ENCODE peak calls at places on chromosomes 7 and 10, in ten cellular contexts. I is GM03348; Q is ACHN; L is Daoy; D is fibroblast of the conjunctiva; C is skeletal muscle cell; M is CD8-positive, alpha-beta T cell; A is AG09309; O is cardiac septum; X is stimulated activated CD4-positive, alpha-beta T cell treated with anti-CD3 and anti-CD28 coated beads, Interleukin-1b, Interleukin-23, amount 100 ng/mL, for 24 hours. W is an unnamed sample.

GRCh38 chr10:71606721-71607430 is 112.7 kb downstream of the C10orf105 start:
- DNase-seq in I (no peak), Q (no peak), L (no peak), D (no peak), C (no peak), M (no peak), A (no peak), O (no peak), X (no peak), W (no peak)

GRCh38 chr7:7125993-7126392 is 56.4 kb upstream of the C1GALT1 start:
- DNase-seq in I (peak), Q (no peak), L (no peak), D (no peak), C (no peak), M (no peak), A (no peak), O (no peak), X (no peak), W (no peak)

GRCh38 chr7:130994378-130995115 is 260.5 kb upstream of the KLF14 start:
- DNase-seq in I (no peak), Q (no peak), L (no peak), D (no peak), C (no peak), M (no peak), A (no peak), O (no peak), X (no peak), W (no peak)

GRCh38 chr10:102647433-102648268 is 3.4 kb downstream of the TRIM8 start:
- DNase-seq in I (no peak), Q (no peak), L (no peak), D (no peak), C (no peak), M (no peak), A (no peak), O (no peak), X (no peak), W (no peak)

GRCh38 chr7:258476-259190 is 31.3 kb upstream of the FOXL3 start:
- DNase-seq in I (no peak), Q (no peak), L (no peak), D (no peak), C (no peak), M (no peak), A (no peak), O (no peak), X (no peak), W (no peak)

GRCh38 chr10:126387931-126388911 is at the start of gene ADAM12:
- DNase-seq in I (peak), Q (peak), L (peak), D (no peak), C (no peak), M (no peak), A (no peak), O (no peak), X (no peak), W (no peak)

GRCh38 chr7:55534916-55535636 is 37.2 kb downstream of the VOPP1 start:
- DNase-seq in I (peak), Q (no peak), L (no peak), D (no peak), C (no peak), M (no peak), A (no peak), O (no peak), X (no peak), W (no peak)

GRCh38 chr7:149568218-149568617 is 70.6 kb upstream of the ZNF746 start:
- DNase-seq in I (no peak), Q (no peak), L (no peak), D (no peak), C (no peak), M (no peak), A (no peak), O (no peak), X (no peak), W (no peak)